ENCODE peak calls at places on chromosomes 16 and 17, in five cellular contexts. One of them, this sample, is unnamed.

GRCh38 chr17:79607941-79608728 is 2.7 kb downstream of the RBFOX3 start:
- DNase-seq in ovary: no peak
- DNase-seq in tibial nerve: no peak
- DNase-seq in A549: peak
- DNase-seq in stomach: no peak
- DNase-seq in this sample: peak

GRCh38 chr17:4329838-4330237 is 36.6 kb downstream of the UBE2G1 start:
- DNase-seq in ovary: no peak
- DNase-seq in tibial nerve: no peak
- DNase-seq in A549: peak
- DNase-seq in stomach: no peak
- DNase-seq in this sample: no peak

GRCh38 chr17:4501295-4501949 is 2.7 kb downstream of the SPNS2 start:
- DNase-seq in ovary: no peak
- DNase-seq in tibial nerve: no peak
- DNase-seq in A549: no peak
- DNase-seq in stomach: no peak
- DNase-seq in this sample: no peak

GRCh38 chr17:17628388-17629008 is 37.0 kb upstream of the PEMT start:
- DNase-seq in ovary: no peak
- DNase-seq in tibial nerve: no peak
- DNase-seq in A549: no peak
- DNase-seq in stomach: peak
- DNase-seq in this sample: no peak

GRCh38 chr17:64399071-64399766 is 8.6 kb upstream of the PECAM1 start:
- DNase-seq in ovary: no peak
- DNase-seq in tibial nerve: no peak
- DNase-seq in A549: no peak
- DNase-seq in stomach: no peak
- DNase-seq in this sample: peak

GRCh38 chr17:16288860-16289571 is 64.3 kb downstream of the CENPV start:
- DNase-seq in ovary: no peak
- DNase-seq in tibial nerve: no peak
- DNase-seq in A549: peak
- DNase-seq in stomach: no peak
- DNase-seq in this sample: no peak

GRCh38 chr16:10182186-10182683 is at the start of gene GRIN2A:
- DNase-seq in ovary: no peak
- DNase-seq in tibial nerve: no peak
- DNase-seq in A549: no peak
- DNase-seq in stomach: no peak
- DNase-seq in this sample: no peak

GRCh38 chr16:29198231-29198630 is 208.3 kb downstream of the NPIPB11 start:
- DNase-seq in ovary: peak
- DNase-seq in tibial nerve: no peak
- DNase-seq in A549: no peak
- DNase-seq in stomach: no peak
- DNase-seq in this sample: no peak

GRCh38 chr17:45939398-45939797 is 45.0 kb downstream of the MAPT start:
- DNase-seq in ovary: no peak
- DNase-seq in tibial nerve: no peak
- DNase-seq in A549: no peak
- DNase-seq in stomach: no peak
- DNase-seq in this sample: no peak

GRCh38 chr16:82506734-82507133 is 120.0 kb upstream of the CDH13 start:
- DNase-seq in ovary: no peak
- DNase-seq in tibial nerve: no peak
- DNase-seq in A549: no peak
- DNase-seq in stomach: no peak
- DNase-seq in this sample: no peak

GRCh38 chr17:31052187-31052889 is 42.4 kb upstream of the NF1 start:
- DNase-seq in ovary: peak
- DNase-seq in tibial nerve: peak
- DNase-seq in A549: peak
- DNase-seq in stomach: no peak
- DNase-seq in this sample: peak

GRCh38 chr16:83809092-83809491 is 1.3 kb downstream of the HSBP1 start:
- DNase-seq in ovary: no peak
- DNase-seq in tibial nerve: no peak
- DNase-seq in A549: no peak
- DNase-seq in stomach: no peak
- DNase-seq in this sample: no peak

GRCh38 chr17:74368341-74369152 is 1.2 kb downstream of the GPR142 start:
- DNase-seq in ovary: peak
- DNase-seq in tibial nerve: peak
- DNase-seq in A549: peak
- DNase-seq in stomach: peak
- DNase-seq in this sample: peak

GRCh38 chr17:34204402-34204801 is 50.7 kb upstream of the CCL2 start:
- DNase-seq in ovary: no peak
- DNase-seq in tibial nerve: no peak
- DNase-seq in A549: no peak
- DNase-seq in stomach: no peak
- DNase-seq in this sample: no peak

GRCh38 chr16:74743668-74744299 is 30.8 kb downstream of the FA2H start:
- DNase-seq in ovary: no peak
- DNase-seq in tibial nerve: peak
- DNase-seq in A549: peak
- DNase-seq in stomach: peak
- DNase-seq in this sample: no peak

GRCh38 chr16:62907562-62907961 is 871.3 kb upstream of the CDH8 start:
- DNase-seq in ovary: no peak
- DNase-seq in tibial nerve: no peak
- DNase-seq in A549: no peak
- DNase-seq in stomach: no peak
- DNase-seq in this sample: no peak

GRCh38 chr16:4182581-4183257 is 59.2 kb downstream of the SRL start:
- DNase-seq in ovary: no peak
- DNase-seq in tibial nerve: no peak
- DNase-seq in A549: no peak
- DNase-seq in stomach: no peak
- DNase-seq in this sample: no peak

GRCh38 chr16:87695534-87695933 is 70.3 kb downstream of the KLHDC4 start:
- DNase-seq in ovary: no peak
- DNase-seq in tibial nerve: no peak
- DNase-seq in A549: no peak
- DNase-seq in stomach: no peak
- DNase-seq in this sample: no peak

GRCh38 chr16:11799509-11800384 is 2.7 kb upstream of the ZC3H7A start:
- DNase-seq in ovary: no peak
- DNase-seq in tibial nerve: no peak
- DNase-seq in A549: no peak
- DNase-seq in stomach: no peak
- DNase-seq in this sample: no peak

GRCh38 chr17:55198690-55199370 is 65.9 kb upstream of the HLF start:
- DNase-seq in ovary: no peak
- DNase-seq in tibial nerve: no peak
- DNase-seq in A549: no peak
- DNase-seq in stomach: no peak
- DNase-seq in this sample: no peak

GRCh38 chr16:3780570-3780969 is 63.2 kb upstream of the TRAP1 start:
- DNase-seq in ovary: no peak
- DNase-seq in tibial nerve: no peak
- DNase-seq in A549: peak
- DNase-seq in stomach: no peak
- DNase-seq in this sample: no peak

GRCh38 chr16:82004651-82005490 is 6.4 kb downstream of the SDR42E1 start:
- DNase-seq in ovary: no peak
- DNase-seq in tibial nerve: no peak
- DNase-seq in A549: no peak
- DNase-seq in stomach: no peak
- DNase-seq in this sample: no peak

GRCh38 chr17:39027037-39027436 is 59.8 kb upstream of the FBXO47 start:
- DNase-seq in ovary: peak
- DNase-seq in tibial nerve: peak
- DNase-seq in A549: no peak
- DNase-seq in stomach: peak
- DNase-seq in this sample: peak

GRCh38 chr16:67115649-67116048 is 5.9 kb downstream of the PHAF1 start:
- DNase-seq in ovary: no peak
- DNase-seq in tibial nerve: no peak
- DNase-seq in A549: peak
- DNase-seq in stomach: no peak
- DNase-seq in this sample: peak

GRCh38 chr16:69417537-69418199 is 6.8 kb upstream of the CYB5B start:
- DNase-seq in ovary: no peak
- DNase-seq in tibial nerve: no peak
- DNase-seq in A549: peak
- DNase-seq in stomach: no peak
- DNase-seq in this sample: no peak

GRCh38 chr16:26269663-26270062 is 577.9 kb downstream of the HS3ST4 start:
- DNase-seq in ovary: no peak
- DNase-seq in tibial nerve: no peak
- DNase-seq in A549: no peak
- DNase-seq in stomach: no peak
- DNase-seq in this sample: no peak

GRCh38 chr16:27237229-27238015 is 31.1 kb downstream of the NSMCE1 start:
- DNase-seq in ovary: no peak
- DNase-seq in tibial nerve: no peak
- DNase-seq in A549: no peak
- DNase-seq in stomach: peak
- DNase-seq in this sample: peak

GRCh38 chr16:88533945-88534641 is 36.1 kb upstream of the ZC3H18 start:
- DNase-seq in ovary: peak
- DNase-seq in tibial nerve: peak
- DNase-seq in A549: peak
- DNase-seq in stomach: peak
- DNase-seq in this sample: peak

GRCh38 chr17:82881900-82882714 is 42.3 kb upstream of the ZNF750 start:
- DNase-seq in ovary: no peak
- DNase-seq in tibial nerve: peak
- DNase-seq in A549: no peak
- DNase-seq in stomach: peak
- DNase-seq in this sample: peak

GRCh38 chr17:22503322-22503899 is 811.1 kb downstream of the KCNJ18 start:
- DNase-seq in ovary: no peak
- DNase-seq in tibial nerve: no peak
- DNase-seq in A549: no peak
- DNase-seq in stomach: no peak
- DNase-seq in this sample: no peak

GRCh38 chr16:67910162-67910561 is 17.1 kb downstream of the PSKH1 start:
- DNase-seq in ovary: no peak
- DNase-seq in tibial nerve: no peak
- DNase-seq in A549: no peak
- DNase-seq in stomach: no peak
- DNase-seq in this sample: no peak

GRCh38 chr17:72063262-72063661 is 57.6 kb upstream of the SOX9 start:
- DNase-seq in ovary: no peak
- DNase-seq in tibial nerve: no peak
- DNase-seq in A549: no peak
- DNase-seq in stomach: no peak
- DNase-seq in this sample: no peak

GRCh38 chr16:82748026-82748425 is 121.3 kb downstream of the CDH13 start:
- DNase-seq in ovary: no peak
- DNase-seq in tibial nerve: no peak
- DNase-seq in A549: no peak
- DNase-seq in stomach: no peak
- DNase-seq in this sample: no peak

GRCh38 chr17:22703786-22704441 is 1011.6 kb downstream of the KCNJ18 start:
- DNase-seq in ovary: no peak
- DNase-seq in tibial nerve: no peak
- DNase-seq in A549: peak
- DNase-seq in stomach: no peak
- DNase-seq in this sample: peak

GRCh38 chr17:58276423-58276822 is 4.3 kb downstream of the MPO start:
- DNase-seq in ovary: no peak
- DNase-seq in tibial nerve: no peak
- DNase-seq in A549: no peak
- DNase-seq in stomach: no peak
- DNase-seq in this sample: no peak

GRCh38 chr16:57723170-57723569 is 12.4 kb upstream of the KATNB1 start:
- DNase-seq in ovary: no peak
- DNase-seq in tibial nerve: no peak
- DNase-seq in A549: peak
- DNase-seq in stomach: no peak
- DNase-seq in this sample: no peak

GRCh38 chr17:56009795-56010715 is 143.2 kb upstream of the ANKFN1 start:
- DNase-seq in ovary: no peak
- DNase-seq in tibial nerve: no peak
- DNase-seq in A549: no peak
- DNase-seq in stomach: no peak
- DNase-seq in this sample: no peak

GRCh38 chr16:4701791-4702465 is 8.6 kb downstream of the NUDT16L1 start:
- DNase-seq in ovary: no peak
- DNase-seq in tibial nerve: no peak
- DNase-seq in A549: no peak
- DNase-seq in stomach: no peak
- DNase-seq in this sample: no peak

DNA sequence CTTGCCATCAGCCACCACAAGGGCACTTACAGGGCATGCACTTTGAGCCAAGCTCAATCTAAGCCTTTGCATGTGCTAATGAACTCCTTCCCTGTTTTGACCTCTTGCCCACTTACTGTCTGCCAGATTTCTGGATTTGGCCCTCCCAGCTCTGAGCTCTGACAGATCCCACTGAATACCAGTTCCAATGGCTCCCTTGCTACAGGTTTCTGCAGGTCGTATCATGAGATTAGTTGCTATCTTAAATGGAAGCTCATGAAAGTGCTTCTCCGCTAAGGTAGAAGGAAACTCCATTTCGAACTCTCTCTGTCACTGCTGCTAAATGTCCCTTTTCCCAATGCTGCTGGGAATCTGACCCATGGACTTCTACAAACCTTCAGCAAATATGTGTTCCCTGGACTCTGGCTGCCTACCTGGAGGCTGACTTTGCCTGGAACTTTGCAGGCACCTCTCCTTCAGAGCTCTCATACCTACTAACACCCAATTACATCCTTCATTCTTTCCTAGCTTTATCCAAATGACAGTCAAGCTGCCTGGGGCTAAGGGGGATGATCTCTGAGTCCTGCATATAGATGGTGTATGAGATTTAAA is 23.5 kb upstream of the TOB1 start:
- DNase-seq in ovary: no peak
- DNase-seq in tibial nerve: no peak
- DNase-seq in A549: no peak
- DNase-seq in stomach: peak
- DNase-seq in this sample: no peak
- TF ChIP-seq POLR2A in ovary: no peak
- TF ChIP-seq POLR2A in tibial nerve: no peak
- TF ChIP-seq POLR2A in A549: no peak
- TF ChIP-seq POLR2A in stomach: no peak
- TF ChIP-seq POLR2A in this sample: no peak

GRCh38 chr17:49457564-49458535 is 37.2 kb upstream of the NGFR start:
- DNase-seq in ovary: no peak
- DNase-seq in tibial nerve: no peak
- DNase-seq in A549: no peak
- DNase-seq in stomach: no peak
- DNase-seq in this sample: no peak
- TF ChIP-seq EP300 in ovary: no peak
- TF ChIP-seq EP300 in tibial nerve: no peak
- TF ChIP-seq EP300 in A549: no peak
- TF ChIP-seq EP300 in stomach: no peak
- TF ChIP-seq EP300 in this sample: no peak

GRCh38 chr16:14015017-14015416 is 56.1 kb upstream of the MRTFB start:
- DNase-seq in ovary: no peak
- DNase-seq in tibial nerve: no peak
- DNase-seq in A549: no peak
- DNase-seq in stomach: no peak
- DNase-seq in this sample: no peak
- H3K4me3 ChIP-seq in ovary: no peak
- H3K4me3 ChIP-seq in tibial nerve: no peak
- H3K4me3 ChIP-seq in A549: no peak
- H3K4me3 ChIP-seq in stomach: peak
- H3K4me3 ChIP-seq in this sample: peak

GRCh38 chr17:44187131-44187899 is 543 bp downstream of the TMUB2 start:
- DNase-seq in ovary: peak
- DNase-seq in tibial nerve: no peak
- DNase-seq in A549: no peak
- DNase-seq in stomach: no peak
- DNase-seq in this sample: no peak
- TF ChIP-seq POLR2A in ovary: peak
- TF ChIP-seq POLR2A in tibial nerve: no peak
- TF ChIP-seq POLR2A in A549: peak
- TF ChIP-seq POLR2A in stomach: no peak
- TF ChIP-seq POLR2A in this sample: no peak